ENCODE peak calls at places on chromosomes 13 and 19, in five cellular contexts. One of them, this sample, is unnamed.

GRCh38 chr13:43298799-43299198 is 275.4 kb downstream of the DNAJC15 start:
- DNase-seq in iris pigment epithelial cell: no peak
- DNase-seq in uterus: no peak
- DNase-seq in C1 segment of cervical spinal cord: no peak
- DNase-seq in SJCRH30: no peak
- DNase-seq in this sample: no peak

GRCh38 chr19:7507884-7508283 is 8.0 kb upstream of the ZNF358 start:
- DNase-seq in iris pigment epithelial cell: peak
- DNase-seq in uterus: no peak
- DNase-seq in C1 segment of cervical spinal cord: no peak
- DNase-seq in SJCRH30: peak
- DNase-seq in this sample: peak

GRCh38 chr13:27004389-27004788 is 167.2 kb downstream of the USP12 start:
- DNase-seq in iris pigment epithelial cell: no peak
- DNase-seq in uterus: no peak
- DNase-seq in C1 segment of cervical spinal cord: no peak
- DNase-seq in SJCRH30: no peak
- DNase-seq in this sample: no peak

GRCh38 chr19:33282036-33282686 is 20.2 kb downstream of the CEBPA start:
- DNase-seq in iris pigment epithelial cell: no peak
- DNase-seq in uterus: peak
- DNase-seq in C1 segment of cervical spinal cord: no peak
- DNase-seq in SJCRH30: no peak
- DNase-seq in this sample: no peak

GRCh38 chr13:19957320-19958118 is 1.0 kb upstream of the ZMYM2 start:
- DNase-seq in iris pigment epithelial cell: peak
- DNase-seq in uterus: peak
- DNase-seq in C1 segment of cervical spinal cord: peak
- DNase-seq in SJCRH30: peak
- DNase-seq in this sample: peak

GRCh38 chr13:98842074-98842473 is 89.6 kb upstream of the SLC15A1 start:
- DNase-seq in iris pigment epithelial cell: no peak
- DNase-seq in uterus: no peak
- DNase-seq in C1 segment of cervical spinal cord: no peak
- DNase-seq in SJCRH30: no peak
- DNase-seq in this sample: no peak

GRCh38 chr19:3372413-3372812 is 6.0 kb downstream of the NFIC start:
- DNase-seq in iris pigment epithelial cell: no peak
- DNase-seq in uterus: no peak
- DNase-seq in C1 segment of cervical spinal cord: no peak
- DNase-seq in SJCRH30: no peak
- DNase-seq in this sample: no peak

GRCh38 chr19:47032171-47032811 is 12.7 kb downstream of the NPAS1 start:
- DNase-seq in iris pigment epithelial cell: peak
- DNase-seq in uterus: no peak
- DNase-seq in C1 segment of cervical spinal cord: peak
- DNase-seq in SJCRH30: no peak
- DNase-seq in this sample: peak

GRCh38 chr19:6738726-6739389 is 622 bp upstream of the TRIP10 start:
- DNase-seq in iris pigment epithelial cell: peak
- DNase-seq in uterus: peak
- DNase-seq in C1 segment of cervical spinal cord: no peak
- DNase-seq in SJCRH30: peak
- DNase-seq in this sample: peak

GRCh38 chr19:45345506-45345860 is 4.9 kb downstream of the KLC3 start:
- DNase-seq in iris pigment epithelial cell: no peak
- DNase-seq in uterus: no peak
- DNase-seq in C1 segment of cervical spinal cord: no peak
- DNase-seq in SJCRH30: no peak
- DNase-seq in this sample: no peak

GRCh38 chr13:58343081-58343480 is 711.5 kb downstream of the PCDH17 start:
- DNase-seq in iris pigment epithelial cell: no peak
- DNase-seq in uterus: no peak
- DNase-seq in C1 segment of cervical spinal cord: no peak
- DNase-seq in SJCRH30: no peak
- DNase-seq in this sample: no peak

GRCh38 chr13:43303040-43303729 is 279.8 kb downstream of the DNAJC15 start:
- DNase-seq in iris pigment epithelial cell: peak
- DNase-seq in uterus: peak
- DNase-seq in C1 segment of cervical spinal cord: peak
- DNase-seq in SJCRH30: peak
- DNase-seq in this sample: peak

GRCh38 chr19:13834308-13834790 is 39.1 kb downstream of the ZSWIM4 start:
- DNase-seq in iris pigment epithelial cell: peak
- DNase-seq in uterus: no peak
- DNase-seq in C1 segment of cervical spinal cord: no peak
- DNase-seq in SJCRH30: no peak
- DNase-seq in this sample: no peak

GRCh38 chr19:15759962-15760565 is 22.3 kb downstream of the OR10H3 start:
- DNase-seq in iris pigment epithelial cell: no peak
- DNase-seq in uterus: no peak
- DNase-seq in C1 segment of cervical spinal cord: no peak
- DNase-seq in SJCRH30: no peak
- DNase-seq in this sample: no peak

GRCh38 chr13:66069570-66069969 is 1160.6 kb downstream of the PCDH9 start:
- DNase-seq in iris pigment epithelial cell: peak
- DNase-seq in uterus: no peak
- DNase-seq in C1 segment of cervical spinal cord: no peak
- DNase-seq in SJCRH30: no peak
- DNase-seq in this sample: no peak

GRCh38 chr13:85520445-85520844 is 278.8 kb downstream of the SLITRK6 start:
- DNase-seq in iris pigment epithelial cell: peak
- DNase-seq in uterus: no peak
- DNase-seq in C1 segment of cervical spinal cord: no peak
- DNase-seq in SJCRH30: no peak
- DNase-seq in this sample: no peak

GRCh38 chr19:11096210-11096841 is 7.1 kb downstream of the LDLR start:
- DNase-seq in iris pigment epithelial cell: peak
- DNase-seq in uterus: peak
- DNase-seq in C1 segment of cervical spinal cord: no peak
- DNase-seq in SJCRH30: no peak
- DNase-seq in this sample: no peak

GRCh38 chr19:18202759-18203407 is 959 bp downstream of the RAB3A start:
- DNase-seq in iris pigment epithelial cell: peak
- DNase-seq in uterus: peak
- DNase-seq in C1 segment of cervical spinal cord: peak
- DNase-seq in SJCRH30: peak
- DNase-seq in this sample: peak

GRCh38 chr13:44237276-44237767 is 136.3 kb upstream of the SERP2 start:
- DNase-seq in iris pigment epithelial cell: peak
- DNase-seq in uterus: peak
- DNase-seq in C1 segment of cervical spinal cord: peak
- DNase-seq in SJCRH30: no peak
- DNase-seq in this sample: no peak

GRCh38 chr19:35545001-35545854 is at the start of gene TMEM147:
- DNase-seq in iris pigment epithelial cell: peak
- DNase-seq in uterus: peak
- DNase-seq in C1 segment of cervical spinal cord: peak
- DNase-seq in SJCRH30: peak
- DNase-seq in this sample: peak

GRCh38 chr19:44694184-44694579 is 4.8 kb upstream of the CEACAM16 start:
- DNase-seq in iris pigment epithelial cell: no peak
- DNase-seq in uterus: no peak
- DNase-seq in C1 segment of cervical spinal cord: no peak
- DNase-seq in SJCRH30: no peak
- DNase-seq in this sample: peak

GRCh38 chr13:51620165-51620983 is 36.1 kb downstream of the WDFY2 start:
- DNase-seq in iris pigment epithelial cell: no peak
- DNase-seq in uterus: peak
- DNase-seq in C1 segment of cervical spinal cord: no peak
- DNase-seq in SJCRH30: peak
- DNase-seq in this sample: no peak

GRCh38 chr19:9865732-9866627 is 30.9 kb downstream of the PIN1 start:
- DNase-seq in iris pigment epithelial cell: no peak
- DNase-seq in uterus: no peak
- DNase-seq in C1 segment of cervical spinal cord: peak
- DNase-seq in SJCRH30: no peak
- DNase-seq in this sample: peak

GRCh38 chr13:31310356-31310755 is 110.6 kb downstream of the B3GLCT start:
- DNase-seq in iris pigment epithelial cell: no peak
- DNase-seq in uterus: no peak
- DNase-seq in C1 segment of cervical spinal cord: no peak
- DNase-seq in SJCRH30: no peak
- DNase-seq in this sample: no peak

GRCh38 chr19:6116749-6117430 is 6.6 kb upstream of the RFX2 start:
- DNase-seq in iris pigment epithelial cell: no peak
- DNase-seq in uterus: no peak
- DNase-seq in C1 segment of cervical spinal cord: no peak
- DNase-seq in SJCRH30: no peak
- DNase-seq in this sample: no peak

GRCh38 chr13:97259787-97260641 is 37.9 kb downstream of the MBNL2 start:
- DNase-seq in iris pigment epithelial cell: peak
- DNase-seq in uterus: no peak
- DNase-seq in C1 segment of cervical spinal cord: no peak
- DNase-seq in SJCRH30: peak
- DNase-seq in this sample: no peak

GRCh38 chr19:9467161-9467560 is 31.3 kb downstream of the ZNF560 start:
- DNase-seq in iris pigment epithelial cell: no peak
- DNase-seq in uterus: no peak
- DNase-seq in C1 segment of cervical spinal cord: no peak
- DNase-seq in SJCRH30: no peak
- DNase-seq in this sample: no peak